ENCODE peak calls at places on chromosomes 1 and 21, in nine cellular contexts. U is keratinocyte, J is cardiac muscle cell, B is AG04449, L is GM23338, M is left ventricle myocardium inferior, I is fibroblast of pulmonary artery, D is fibroblast of lung, A is choroid plexus epithelial cell. H is an unnamed sample.

GRCh38 chr1:213724640-213725536 is 262.9 kb upstream of the PROX1 start:
- DNase-seq in L (no peak), A (peak; percentile 2), M (peak; percentile 25), J (peak; percentile 47), U (no peak), I (peak; percentile 21), B (no peak), D (peak; percentile 17), H (no peak)

GRCh38 chr1:207077012-207077411 is 11.6 kb upstream of the C4BPB start:
- DNase-seq in M (no peak), U (no peak), J (no peak), B (no peak), L (no peak), I (no peak), D (no peak), A (no peak), H (no peak)

GRCh38 chr1:234699795-234700665 is 90.1 kb upstream of the IRF2BP2 start:
- DNase-seq in U (no peak), L (no peak), A (peak; percentile 61), J (peak; percentile 55), M (no peak), I (peak; percentile 52), D (peak; percentile 60), B (no peak), H (peak; percentile 38)

GRCh38 chr1:58849556-58849955 is 65.7 kb upstream of the JUN start:
- DNase-seq in I (no peak), J (no peak), M (no peak), A (no peak), B (no peak), U (no peak), D (no peak), L (no peak), H (no peak)

GRCh38 chr1:229022595-229023350 is 248.1 kb upstream of the RAB4A start:
- DNase-seq in I (no peak), D (no peak), B (no peak), U (no peak), J (peak; percentile 50), A (no peak), M (peak; percentile 40), L (no peak), H (no peak)

GRCh38 chr1:116506132-116507004 is 64.5 kb downstream of the CD58 start:
- DNase-seq in I (no peak), A (no peak), M (no peak), U (no peak), J (no peak), D (no peak), B (no peak), L (no peak), H (no peak)

GRCh38 chr1:152459596-152460528 is 45.8 kb upstream of the CRNN start:
- DNase-seq in I (peak; percentile 78), A (peak; percentile 79), J (peak; percentile 85), D (peak; percentile 64), U (no peak), L (peak; percentile 80), M (peak; percentile 71), B (no peak), H (peak; percentile 12)

GRCh38 chr1:151713044-151713443 is 3.6 kb downstream of the CELF3 start:
- DNase-seq in J (no peak), U (no peak), M (no peak), A (no peak), L (no peak), B (no peak), I (no peak), D (no peak), H (no peak)

GRCh38 chr1:29851666-29852065 is 615.3 kb downstream of the PTPRU start:
- DNase-seq in J (no peak), U (no peak), I (no peak), B (no peak), D (no peak), M (no peak), A (no peak), L (no peak), H (no peak)

GRCh38 chr1:100358210-100358609 is 5.9 kb downstream of the CDC14A start:
- DNase-seq in B (no peak), J (peak; percentile 31), U (no peak), A (peak; percentile 52), D (peak; percentile 31), M (no peak), L (peak; percentile 32), I (peak; percentile 46), H (no peak)

GRCh38 chr1:16631248-16632043 is 18.1 kb upstream of the NBPF1 start:
- DNase-seq in B (no peak), A (no peak), M (peak; percentile 18), U (no peak), L (no peak), J (no peak), D (no peak), I (no peak), H (no peak)

GRCh38 chr1:159090566-159091546 is 14.3 kb upstream of the AIM2 start:
- DNase-seq in B (no peak), D (peak; percentile 12), I (peak; percentile 38), J (peak; percentile 51), U (no peak), A (peak; percentile 54), M (no peak), L (no peak), H (no peak)

GRCh38 chr1:159088050-159088449 is 11.5 kb upstream of the AIM2 start:
- DNase-seq in I (peak; percentile 80), A (peak; percentile 56), B (peak; percentile 70), U (peak; percentile 69), J (peak; percentile 75), M (no peak), D (peak; percentile 68), L (no peak), H (peak; percentile 85)

GRCh38 chr1:159089184-159089791 is 12.7 kb upstream of the AIM2 start:
- DNase-seq in D (no peak), M (no peak), A (peak; percentile 21), B (no peak), I (no peak), L (peak; percentile 66), U (no peak), J (no peak), H (no peak)

GRCh38 chr1:159091547-159092397 is 15.2 kb upstream of the AIM2 start:
- DNase-seq in B (peak; percentile 33), L (no peak), J (peak; percentile 80), I (peak; percentile 87), U (peak; percentile 82), M (no peak), D (peak; percentile 85), A (peak; percentile 78), H (peak; percentile 48)

DNA sequence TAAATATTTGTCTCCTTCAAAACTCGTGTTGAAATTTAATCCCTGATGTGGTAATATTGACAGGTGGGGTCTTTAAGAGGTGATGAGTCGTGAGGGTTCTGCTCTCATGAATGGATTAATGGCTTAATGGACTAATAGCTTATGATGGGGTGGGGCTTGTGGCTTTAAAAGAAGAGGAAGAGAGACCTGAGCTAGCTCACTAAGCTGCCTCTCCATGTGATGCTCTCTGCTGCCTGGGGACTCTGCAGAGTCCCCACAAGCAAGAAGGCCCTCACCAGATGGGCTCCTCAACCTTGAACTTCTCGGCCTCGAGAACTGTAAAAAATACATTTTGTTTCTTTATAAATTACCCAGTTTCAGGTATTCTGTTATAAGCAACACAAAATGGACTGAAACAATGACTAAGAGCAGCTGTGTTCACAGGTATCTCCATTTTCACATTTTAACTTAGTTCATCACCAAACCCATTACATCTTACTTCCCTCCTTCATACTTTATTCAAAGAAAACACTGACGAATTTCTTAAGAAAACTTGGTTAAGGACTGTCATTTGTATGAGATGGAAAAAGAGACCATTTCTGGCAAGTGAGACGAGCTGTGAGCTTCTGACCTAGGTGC is 12.1 kb upstream of the AIM2 start:
- DNase-seq in L (no peak), I (no peak), M (no peak), J (no peak), B (no peak), A (no peak), U (no peak), D (peak; percentile 14), H (no peak)
- H3K4me3 ChIP-seq in L (no peak overlapping the region), I (no peak overlapping the region), M (no peak overlapping the region), J (no peak overlapping the region), B (no peak overlapping the region), A (no peak overlapping the region), U (no peak overlapping the region), D (no peak overlapping the region), H (no peak overlapping the region)

GRCh38 chr1:23178931-23179330 is 10.3 kb upstream of the LUZP1 start:
- DNase-seq in D (peak; percentile 41), M (no peak), L (peak; percentile 52), B (no peak), I (peak; percentile 61), J (peak; percentile 57), A (peak; percentile 68), U (no peak), H (no peak)
- TF ChIP-seq CTCF in D (no peak), M (peak; percentile 28), L (peak; percentile 23), B (peak; percentile 31), I (peak; percentile 41), J (peak; percentile 28), A (peak; percentile 63), U (peak; percentile 16), H (no peak)

GRCh38 chr1:93200086-93200620 is 19.6 kb downstream of the CCDC18 start:
- DNase-seq in B (no peak), I (no peak), M (no peak), D (no peak), A (peak; percentile 23), U (no peak), J (no peak), L (no peak), H (no peak)

GRCh38 chr1:93194231-93194630 is 13.7 kb downstream of the CCDC18 start:
- DNase-seq in L (no peak), M (no peak), B (no peak), I (no peak), J (no peak), U (no peak), A (no peak), D (no peak), H (no peak)

GRCh38 chr1:93199150-93199549 is 18.6 kb downstream of the CCDC18 start:
- DNase-seq in J (no peak), D (no peak), B (no peak), M (no peak), I (no peak), A (no peak), U (no peak), L (no peak), H (no peak)

GRCh38 chr1:93200714-93201113 is 20.2 kb downstream of the CCDC18 start:
- DNase-seq in B (no peak), J (no peak), I (no peak), M (no peak), A (no peak), L (no peak), D (no peak), U (no peak), H (no peak)

DNA sequence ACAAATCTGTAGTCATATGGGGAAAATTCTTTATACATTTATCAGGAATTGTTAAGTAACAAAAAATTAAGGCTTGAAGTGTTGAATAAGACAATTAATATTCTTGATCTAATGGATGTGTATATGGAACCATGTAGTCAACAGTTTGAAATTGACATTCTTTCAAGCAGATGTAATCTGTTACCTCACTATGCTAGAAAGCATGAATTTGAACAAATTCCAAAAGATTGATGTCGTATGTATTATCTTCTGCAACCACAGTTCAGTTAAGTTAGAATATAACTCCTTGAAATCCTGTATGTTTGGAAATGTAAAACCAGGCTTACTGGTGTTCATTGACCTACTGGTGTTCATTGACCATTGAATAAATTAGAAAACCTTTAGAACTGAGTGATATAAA is 16.1 kb downstream of the CCDC18 start:
- DNase-seq in A (peak; percentile 73), I (peak; percentile 43), M (no peak), J (peak; percentile 9), L (no peak), B (no peak), U (no peak), D (peak; percentile 27), H (no peak)
- H3K4me3 ChIP-seq in A (no peak overlapping the region), I (no peak overlapping the region), M (no peak overlapping the region), J (no peak overlapping the region), L (no peak overlapping the region), B (no peak overlapping the region), U (no peak overlapping the region), D (no peak overlapping the region), H (no peak overlapping the region)

GRCh38 chr21:14968029-14968428 is 96.8 kb downstream of the NRIP1 start:
- DNase-seq in A (no peak), U (no peak), J (no peak), M (no peak), B (no peak), I (no peak), L (no peak), D (no peak), H (no peak)
- TF ChIP-seq CTCF in A (no peak), U (no peak), J (no peak), M (no peak), B (no peak), I (no peak), L (no peak), D (no peak), H (no peak)

H was measured in HFF-Myc.